ENCODE peak calls at places on chromosomes 11 and 22, in eight cellular contexts. O is transverse colon, V is aorta, F is adrenal gland, R is lung, Y is K562, G is neural progenitor cell, L is GM23248. M is an unnamed sample. For H3K36me3 and H3K9me3, the result is how much of the 10 kb centered on the place peaks cover.

GRCh38 chr22:19891350-19892248 is 36.9 kb upstream of the GNB1L start:
- DNase-seq in O (no peak), V (no peak), F (peak), R (no peak), Y (peak), G (peak), L (peak), M (peak)

GRCh38 chr11:117616979-117617378 is 180.0 kb downstream of the DSCAML1 start:
- DNase-seq in O (no peak), V (no peak), F (no peak), R (no peak), Y (no peak), G (no peak), L (no peak), M (no peak)

GRCh38 chr11:78870655-78871054 is 296.0 kb upstream of the NARS2 start:
- DNase-seq in O (no peak), V (no peak), F (no peak), R (no peak), Y (no peak), G (no peak), L (no peak), M (no peak)

GRCh38 chr22:32042924-32043323 is at the start of gene SLC5A1:
- DNase-seq in O (peak), V (no peak), F (no peak), R (peak), Y (no peak), G (no peak), L (no peak), M (no peak)

GRCh38 chr22:50171965-50172421 is 1.5 kb downstream of the PANX2 start:
- DNase-seq in O (no peak), V (peak), F (no peak), R (no peak), Y (no peak), G (no peak), L (no peak), M (no peak)

GRCh38 chr11:21654091-21654490 is 538.8 kb upstream of the ANO5 start:
- DNase-seq in O (no peak), V (no peak), F (no peak), R (no peak), Y (no peak), G (peak), L (no peak), M (no peak)

GRCh38 chr22:29109853-29110252 is 37.0 kb downstream of the KREMEN1 start:
- DNase-seq in O (no peak), V (no peak), F (no peak), R (no peak), Y (no peak), G (no peak), L (no peak), M (no peak)

GRCh38 chr11:1864216-1864615 is 11.3 kb downstream of the LSP1 start:
- DNase-seq in O (no peak), V (no peak), F (no peak), R (no peak), Y (no peak), G (no peak), L (peak), M (no peak)

GRCh38 chr11:16194566-16194965 is 161.8 kb downstream of the SOX6 start:
- DNase-seq in O (no peak), V (no peak), F (no peak), R (no peak), Y (no peak), G (peak), L (peak), M (no peak)

GRCh38 chr11:1875093-1875785 is 16.5 kb downstream of the PRR33 start:
- DNase-seq in O (peak), V (peak), F (no peak), R (no peak), Y (no peak), G (no peak), L (no peak), M (no peak)

GRCh38 chr11:64369440-64370135 is 10.6 kb downstream of the RPS6KA4 start:
- DNase-seq in O (no peak), V (no peak), F (no peak), R (no peak), Y (no peak), G (no peak), L (no peak), M (no peak)

GRCh38 chr11:116397556-116398167 is 375.1 kb downstream of the BUD13 start:
- DNase-seq in O (no peak), V (no peak), F (no peak), R (no peak), Y (no peak), G (no peak), L (no peak), M (no peak)

GRCh38 chr11:108766596-108767173 is 101.8 kb downstream of the DDX10 start:
- DNase-seq in O (no peak), V (no peak), F (no peak), R (no peak), Y (no peak), G (no peak), L (no peak), M (no peak)

GRCh38 chr11:6604081-6604626 is 580 bp downstream of the ILK start:
- DNase-seq in O (peak), V (peak), F (peak), R (peak), Y (peak), G (peak), L (peak), M (peak)

GRCh38 chr11:72703281-72704008 is 29.2 kb upstream of the PDE2A start:
- DNase-seq in O (no peak), V (peak), F (peak), R (no peak), Y (peak), G (peak), L (peak), M (no peak)

GRCh38 chr22:46574438-46574992 is 37.1 kb upstream of the CELSR1 start:
- DNase-seq in O (peak), V (peak), F (no peak), R (no peak), Y (no peak), G (peak), L (no peak), M (no peak)

DNA sequence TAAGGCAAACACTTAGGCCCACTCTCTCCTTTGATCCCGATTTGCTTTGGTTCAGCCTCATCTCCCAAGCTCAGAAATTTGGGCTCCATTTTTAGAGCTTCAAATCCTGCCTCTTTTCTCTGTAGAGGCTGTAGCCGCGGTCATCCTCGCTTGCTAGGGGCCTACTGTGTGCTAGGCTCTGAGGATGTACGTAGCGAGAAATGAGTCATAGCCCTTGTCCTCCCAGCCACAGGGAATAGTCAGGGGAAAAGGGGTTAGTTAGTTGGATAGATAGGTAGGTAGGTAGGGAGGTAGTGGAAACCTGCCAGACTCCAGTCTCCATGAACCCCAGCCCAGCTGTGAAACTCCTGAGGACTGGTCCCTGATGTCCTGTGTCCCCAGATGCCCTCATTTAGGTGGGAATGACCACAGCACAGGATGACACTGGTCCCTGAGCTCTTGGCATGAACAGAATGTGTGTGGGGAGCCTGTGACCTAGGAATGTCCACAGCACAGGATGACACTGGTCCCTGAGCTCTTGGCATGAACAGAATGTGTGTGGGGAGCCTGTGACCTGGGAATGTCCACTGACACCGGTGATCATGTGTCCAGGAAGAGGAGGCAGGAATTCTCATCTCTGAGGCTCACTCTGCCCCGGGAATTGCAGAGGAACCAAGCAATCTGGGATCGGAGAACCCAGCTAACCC is 21.4 kb upstream of the HMOX1 start:
- DNase-seq in O (no peak), V (peak), F (no peak), R (no peak), Y (no peak), G (no peak), L (no peak), M (no peak)
- H3K36me3 ChIP-seq in O (under half), V (under half), F (under half), R (under half), Y (under half), G (under half), L (under half), M (under half)

GRCh38 chr11:70142171-70142875 is 60.8 kb upstream of the FADD start:
- DNase-seq in O (no peak), V (no peak), F (no peak), R (no peak), Y (no peak), G (peak), L (peak), M (no peak)
- H3K27ac ChIP-seq in O (no peak), V (no peak), F (no peak), R (no peak), Y (no peak), G (no peak), L (no peak), M (no peak)

DNA sequence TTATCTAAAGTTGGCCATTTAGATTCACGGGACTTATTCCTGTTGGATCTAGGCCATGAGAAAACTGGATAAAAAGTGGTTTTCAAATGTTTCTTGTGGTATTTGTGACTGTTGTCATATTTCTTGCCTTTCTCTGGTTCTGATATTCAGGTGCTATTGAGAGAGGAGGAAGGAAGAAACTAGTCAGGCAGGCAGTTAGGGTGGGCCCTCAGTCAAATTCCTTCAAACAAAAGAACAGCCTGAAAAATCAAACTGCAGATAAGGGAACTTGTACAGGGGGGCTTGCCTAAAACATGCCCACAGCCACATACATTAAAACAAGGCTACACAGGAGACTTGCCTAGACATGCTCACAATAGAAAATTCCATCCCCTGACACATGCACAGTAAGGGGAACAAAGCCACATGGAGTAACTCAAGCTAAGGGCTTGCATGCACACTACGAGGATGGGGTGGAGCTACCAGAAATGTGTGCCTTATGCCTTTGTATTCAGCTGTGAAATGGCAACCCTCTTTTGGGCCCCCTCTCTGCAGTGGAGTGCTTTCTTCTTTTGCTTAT is 18.2 kb downstream of the NCR3LG1 start:
- DNase-seq in O (no peak), V (no peak), F (no peak), R (no peak), Y (no peak), G (no peak), L (no peak), M (no peak)
- H3K9me3 ChIP-seq in O (under half), V (under half), F (half or more), R (under half), Y (under half), G (under half), L (under half), M (under half)

DNA sequence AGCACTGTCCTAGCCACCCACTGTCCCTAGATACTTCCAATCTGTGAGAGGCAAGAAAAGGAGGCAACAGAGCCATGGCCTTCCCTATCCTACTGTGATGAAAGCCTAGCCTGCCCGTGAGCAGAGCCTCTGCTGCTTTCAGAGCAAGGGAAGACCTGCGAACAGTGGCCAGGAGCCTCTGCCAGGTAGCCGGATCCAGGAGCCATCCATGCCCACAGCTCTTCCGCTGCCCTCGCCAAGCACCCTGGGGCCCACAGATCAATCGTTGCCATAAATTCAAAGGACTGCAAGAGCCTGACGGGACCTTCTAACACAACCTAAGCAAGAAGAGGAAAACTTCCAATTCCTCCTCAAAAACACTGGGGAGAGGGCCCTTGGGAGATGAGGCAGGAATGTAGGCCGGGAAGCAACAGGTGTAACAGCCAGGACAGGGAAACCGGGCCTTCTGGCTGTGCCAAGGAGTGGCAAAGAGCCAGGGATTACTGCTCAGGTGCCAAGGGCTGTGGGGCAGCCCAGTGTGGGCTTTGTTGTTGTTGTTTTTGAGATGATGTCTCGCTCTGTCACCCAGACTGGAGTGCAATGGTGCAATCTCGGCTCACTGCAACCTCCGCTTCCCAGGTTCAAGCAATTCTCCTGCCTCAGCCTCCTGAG is 18.1 kb downstream of the CSNK1E start:
- DNase-seq in O (no peak), V (no peak), F (no peak), R (no peak), Y (no peak), G (no peak), L (no peak), M (no peak)
- H3K36me3 ChIP-seq in O (half or more), V (under half), F (half or more), R (half or more), Y (half or more), G (under half), L (half or more), M (half or more)

DNA sequence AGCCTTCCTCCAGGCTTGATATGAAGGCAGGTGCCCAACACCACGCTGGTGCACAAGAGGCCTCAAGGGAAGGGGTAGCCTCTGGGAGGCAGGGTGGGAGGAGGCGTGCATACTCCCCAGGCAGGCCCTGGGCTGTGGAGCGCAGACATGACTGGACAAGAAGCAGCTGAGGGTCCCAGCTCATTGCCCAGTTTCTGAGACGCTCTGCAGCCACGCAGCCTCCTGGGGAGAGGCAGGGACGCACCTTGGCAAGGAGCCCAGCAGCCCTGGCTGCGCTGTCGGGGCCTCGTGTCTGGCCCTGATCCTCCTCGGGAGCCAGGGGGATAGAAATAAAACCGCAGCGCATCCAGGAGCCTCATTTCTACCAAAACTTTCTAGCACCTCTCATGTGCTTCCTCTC is 2.1 kb upstream of the NFAM1 start:
- DNase-seq in O (no peak), V (no peak), F (no peak), R (no peak), Y (no peak), G (no peak), L (no peak), M (no peak)
- H3K27ac ChIP-seq in O (no peak), V (no peak), F (no peak), R (no peak), Y (no peak), G (no peak), L (no peak), M (no peak)

DNA sequence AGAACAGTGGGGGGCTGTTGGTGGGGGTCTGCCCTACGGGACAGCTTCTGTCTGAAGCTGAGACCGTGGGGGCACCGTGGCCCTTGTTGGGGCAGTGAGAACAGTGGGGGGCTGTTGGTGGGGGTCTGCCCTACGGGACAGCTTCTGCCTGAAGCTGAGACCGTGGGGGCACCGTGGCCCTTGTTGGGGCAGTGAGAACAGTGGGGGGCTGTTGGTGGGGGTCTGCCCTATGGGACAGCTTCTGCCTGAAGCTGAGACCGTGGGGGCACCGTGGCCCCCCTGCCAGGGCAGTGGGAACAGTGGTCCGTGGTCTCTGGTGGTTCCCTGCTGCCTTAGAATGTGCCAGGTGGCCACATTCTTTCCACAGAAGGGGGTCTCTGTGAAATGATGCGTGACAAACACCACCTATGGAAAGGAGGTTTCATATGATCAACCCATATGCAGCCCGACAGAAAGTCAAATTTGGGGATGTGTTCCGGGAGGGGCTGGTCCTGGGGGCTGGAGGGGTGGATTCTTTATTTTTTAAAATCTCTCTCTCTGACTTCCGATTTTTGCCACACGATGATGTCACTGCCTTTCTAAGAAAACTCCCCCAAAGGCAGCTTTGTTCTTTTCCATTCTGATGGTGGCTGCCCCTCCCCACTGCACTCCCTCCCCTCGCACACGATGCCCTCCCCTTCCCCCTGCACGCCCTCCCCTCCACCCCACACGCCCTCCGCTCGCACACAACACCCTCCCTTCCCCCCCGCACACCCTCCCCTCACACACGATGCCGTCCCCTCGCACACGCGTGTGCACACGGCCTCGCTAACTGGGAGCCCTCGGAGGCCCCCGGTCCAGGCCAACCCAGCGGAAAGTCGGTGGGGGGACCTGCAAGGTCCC is 1186.5 kb downstream of the BRD1 start:
- DNase-seq in O (no peak), V (no peak), F (no peak), R (no peak), Y (no peak), G (peak), L (no peak), M (no peak)
- H3K9me3 ChIP-seq in O (under half), V (under half), F (under half), R (under half), Y (under half), G (under half), L (under half), M (under half)

DNA sequence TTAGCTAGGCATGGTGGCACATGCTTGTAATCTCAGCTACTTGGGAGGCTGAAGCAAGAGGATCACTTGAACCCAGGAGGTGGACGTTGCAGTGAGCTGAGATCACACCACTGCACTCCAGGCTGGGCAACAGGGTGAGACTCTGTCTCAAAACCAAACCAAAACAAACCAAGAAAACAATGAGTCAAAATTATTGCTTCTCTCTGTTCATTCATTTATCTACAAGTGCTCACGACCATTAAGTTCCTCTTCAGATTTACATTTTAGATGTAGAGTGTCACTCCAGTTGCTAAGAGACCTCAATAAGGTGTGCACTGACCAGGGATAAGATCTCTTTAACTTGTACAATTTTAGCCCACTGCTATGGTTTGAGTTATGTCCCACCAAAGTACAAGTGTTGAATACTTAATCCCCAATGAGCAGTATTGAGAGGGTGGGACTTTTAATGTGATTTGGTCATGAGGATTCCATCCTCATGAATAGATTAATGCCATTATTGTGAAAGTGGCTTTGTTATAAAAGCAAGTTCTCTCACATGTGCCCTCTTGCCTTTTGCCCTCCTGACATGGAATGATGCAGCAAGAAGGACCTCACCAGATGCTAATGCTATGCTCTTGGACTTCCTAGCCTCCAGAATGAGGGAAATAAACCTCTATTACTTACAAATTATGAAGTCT is 7.8 kb downstream of the HNRNPUL2 start:
- DNase-seq in O (no peak), V (no peak), F (no peak), R (no peak), Y (no peak), G (no peak), L (peak), M (no peak)
- H3K36me3 ChIP-seq in O (half or more), V (under half), F (half or more), R (half or more), Y (half or more), G (half or more), L (half or more), M (half or more)

M was measured in SJSA1.